ENCODE peak calls at places on chromosome 5, in six cellular contexts. H is HCT116, I is GM23338, U is MM.1S, Y is hepatocyte, P is PC-3. T is an unnamed sample. For H3K27me3, the result is how much of the 10 kb centered on the place peaks cover.

GRCh38 chr5:113263545-113263944 is 171.2 kb downstream of the TSSK1B start:
- DNase-seq in H (no peak), I (no peak), U (no peak), Y (no peak), P (no peak), T (no peak)

GRCh38 chr5:1851290-1851934 is 31.3 kb downstream of the IRX4 start:
- DNase-seq in H (no peak), I (peak), U (no peak), Y (no peak), P (no peak), T (peak)

GRCh38 chr5:149238540-149238939 is 33.1 kb upstream of the AFAP1L1 start:
- DNase-seq in H (no peak), I (no peak), U (no peak), Y (no peak), P (no peak), T (no peak)

GRCh38 chr5:106940986-106941385 is 729.8 kb downstream of the EFNA5 start:
- DNase-seq in H (no peak), I (no peak), U (no peak), Y (peak), P (peak), T (no peak)

GRCh38 chr5:149450199-149450598 is 71.1 kb upstream of the IL17B start:
- DNase-seq in H (no peak), I (no peak), U (no peak), Y (no peak), P (no peak), T (no peak)

GRCh38 chr5:134103397-134103796 is 11.1 kb upstream of the TCF7 start:
- DNase-seq in H (no peak), I (no peak), U (no peak), Y (no peak), P (no peak), T (no peak)

GRCh38 chr5:66469684-66470083 is 126.5 kb upstream of the MAST4 start:
- DNase-seq in H (peak), I (peak), U (no peak), Y (no peak), P (no peak), T (no peak)

GRCh38 chr5:172901012-172901780 is 58.0 kb upstream of the RPL26L1 start:
- DNase-seq in H (no peak), I (no peak), U (no peak), Y (peak), P (no peak), T (no peak)

GRCh38 chr5:5421149-5421960 is 1.1 kb upstream of the ICE1 start:
- DNase-seq in H (no peak), I (peak), U (peak), Y (peak), P (no peak), T (no peak)

GRCh38 chr5:68087866-68088265 is 127.7 kb upstream of the PIK3R1 start:
- DNase-seq in H (no peak), I (no peak), U (no peak), Y (no peak), P (no peak), T (no peak)

GRCh38 chr5:146049704-146050026 is 55.7 kb downstream of the PLAC8L1 start:
- DNase-seq in H (no peak), I (no peak), U (no peak), Y (no peak), P (no peak), T (no peak)

GRCh38 chr5:1648806-1649205 is 125.0 kb upstream of the LPCAT1 start:
- DNase-seq in H (no peak), I (no peak), U (no peak), Y (no peak), P (no peak), T (no peak)

GRCh38 chr5:91166040-91166807 is 216.9 kb downstream of the ARRDC3 start:
- DNase-seq in H (no peak), I (no peak), U (no peak), Y (no peak), P (peak), T (no peak)

GRCh38 chr5:87410941-87411340 is 1.8 kb downstream of the CCNH start:
- DNase-seq in H (no peak), I (no peak), U (no peak), Y (no peak), P (peak), T (no peak)

GRCh38 chr5:114393159-114393558 is 31.3 kb downstream of the KCNN2 start:
- DNase-seq in H (no peak), I (no peak), U (no peak), Y (no peak), P (no peak), T (no peak)

GRCh38 chr5:150073086-150073625 is 13.2 kb downstream of the CSF1R start:
- DNase-seq in H (no peak), I (no peak), U (no peak), Y (no peak), P (no peak), T (no peak)

GRCh38 chr5:132220476-132220875 is 7.2 kb downstream of the P4HA2 start:
- DNase-seq in H (no peak), I (no peak), U (no peak), Y (no peak), P (no peak), T (no peak)

GRCh38 chr5:111756701-111757581 is at the start of gene NREP:
- DNase-seq in H (peak), I (peak), U (peak), Y (peak), P (peak), T (peak)

GRCh38 chr5:33981408-33982171 is 2.9 kb downstream of the SLC45A2 start:
- DNase-seq in H (no peak), I (peak), U (no peak), Y (no peak), P (peak), T (no peak)

GRCh38 chr5:150140830-150141229 is 14.8 kb downstream of the PDGFRB start:
- DNase-seq in H (no peak), I (no peak), U (no peak), Y (peak), P (no peak), T (no peak)

GRCh38 chr5:73826761-73827450 is 200.9 kb downstream of the ARHGEF28 start:
- DNase-seq in H (no peak), I (peak), U (no peak), Y (peak), P (no peak), T (no peak)

GRCh38 chr5:1799110-1799601 is 481 bp downstream of the MRPL36 start:
- DNase-seq in H (no peak), I (peak), U (peak), Y (peak), P (no peak), T (peak)

GRCh38 chr5:55232985-55233928 is at the start of gene CCNO:
- DNase-seq in H (peak), I (peak), U (peak), Y (peak), P (peak), T (peak)

GRCh38 chr5:150529147-150529546 is 21.2 kb downstream of the NDST1 start:
- DNase-seq in H (no peak), I (no peak), U (no peak), Y (no peak), P (no peak), T (no peak)

DNA sequence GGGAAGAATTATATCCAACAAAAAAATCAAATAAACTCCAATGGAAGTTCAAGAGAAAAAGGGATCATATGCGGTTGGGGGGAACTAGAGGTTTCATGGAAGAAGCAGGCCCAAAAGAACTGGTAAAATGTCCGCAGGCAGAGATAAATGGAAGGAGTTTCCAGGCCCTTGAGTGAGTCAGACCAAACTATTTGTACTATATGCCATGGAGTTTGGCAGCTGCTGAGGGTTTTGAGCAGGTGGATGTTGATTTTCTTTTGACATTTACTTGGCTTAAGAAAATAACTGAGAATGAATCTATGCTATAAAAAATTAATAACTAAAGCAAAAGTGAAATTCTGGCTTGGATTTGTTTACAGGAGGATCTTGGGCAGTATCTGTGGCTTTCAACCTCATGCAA is 33.7 kb downstream of the MINAR2 start:
- DNase-seq in H (no peak), I (no peak), U (no peak), Y (no peak), P (no peak), T (no peak)
- H3K27me3 ChIP-seq in H (under half), I (under half), U (under half), Y (under half), P (under half), T (under half)

GRCh38 chr5:170348069-170348702 is 41.0 kb downstream of the KCNMB1 start:
- DNase-seq in H (no peak), I (no peak), U (no peak), Y (no peak), P (no peak), T (peak)
- TF ChIP-seq CTCF in H (no peak), I (peak), U (no peak), Y (peak), P (no peak), T (peak)

DNA sequence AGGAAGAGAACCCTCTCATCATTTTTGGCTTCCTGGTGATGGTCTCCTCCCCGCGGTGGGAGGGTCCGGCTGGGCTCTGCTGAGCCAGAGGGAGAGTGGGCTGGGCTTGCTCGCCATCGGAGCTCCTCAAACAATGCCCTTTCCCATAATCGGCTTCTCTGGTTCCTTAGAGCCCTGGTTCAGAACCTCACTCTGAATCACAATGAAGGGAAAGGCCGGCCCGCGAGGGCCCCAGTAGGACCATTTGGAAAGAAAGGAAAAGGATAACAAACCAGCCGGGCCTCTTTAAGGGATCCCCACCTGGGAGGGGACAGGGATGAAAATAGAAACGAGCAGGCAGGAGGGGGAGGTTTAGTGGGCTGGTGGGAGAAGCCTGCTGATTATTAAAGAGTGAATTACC is 9.8 kb upstream of the SMIM32 start:
- DNase-seq in H (no peak), I (peak), U (no peak), Y (no peak), P (no peak), T (peak)
- TF ChIP-seq EZH2phosphoT487 in H (no peak), I (no peak), U (no peak), Y (no peak), P (no peak), T (no peak)

DNA sequence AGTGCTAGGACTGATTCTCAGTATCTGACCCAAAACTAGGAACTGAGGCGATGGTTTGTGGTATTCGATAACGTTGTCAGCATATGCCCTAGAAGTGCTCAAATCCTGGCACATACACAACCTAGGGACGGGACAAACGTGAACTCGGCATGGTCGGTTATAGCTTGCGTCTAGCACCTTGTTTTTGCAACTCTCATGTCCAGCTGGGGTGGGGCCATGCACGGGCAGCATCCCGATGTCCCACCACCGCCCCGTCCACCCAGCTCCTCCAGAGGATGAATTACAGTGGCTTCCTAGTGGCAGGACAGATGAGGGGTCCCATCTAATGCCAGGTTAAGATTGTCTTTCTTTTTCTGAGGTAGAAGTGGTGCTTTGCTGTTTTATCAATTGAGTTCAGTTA is 31.6 kb downstream of the PROP1 start:
- DNase-seq in H (no peak), I (no peak), U (no peak), Y (no peak), P (no peak), T (no peak)
- H3K27me3 ChIP-seq in H (under half), I (under half), U (under half), Y (under half), P (under half), T (under half)

DNA sequence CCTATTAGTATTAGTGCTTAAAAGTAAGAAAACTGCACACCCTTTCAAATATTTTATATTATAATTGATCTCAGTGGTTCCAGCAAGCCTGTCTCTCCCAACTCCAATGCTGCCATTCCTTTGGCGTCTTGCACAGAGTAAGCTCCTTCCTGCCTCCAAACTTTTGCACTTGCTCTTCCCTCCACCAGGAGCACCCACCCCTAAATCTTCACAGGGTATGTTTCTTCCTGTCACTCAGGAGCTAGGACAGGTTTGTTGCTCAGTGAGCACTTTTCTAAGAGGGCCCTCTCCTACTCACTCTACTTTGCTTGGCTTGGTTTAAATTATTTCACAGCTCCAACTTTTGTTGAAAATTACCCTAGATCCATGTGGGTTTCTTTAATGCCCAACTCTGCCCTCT is 189.1 kb upstream of the ADRA1B start:
- DNase-seq in H (no peak), I (peak), U (no peak), Y (no peak), P (no peak), T (no peak)
- TF ChIP-seq CTCF in H (peak), I (peak), U (no peak), Y (no peak), P (peak), T (peak)

DNA sequence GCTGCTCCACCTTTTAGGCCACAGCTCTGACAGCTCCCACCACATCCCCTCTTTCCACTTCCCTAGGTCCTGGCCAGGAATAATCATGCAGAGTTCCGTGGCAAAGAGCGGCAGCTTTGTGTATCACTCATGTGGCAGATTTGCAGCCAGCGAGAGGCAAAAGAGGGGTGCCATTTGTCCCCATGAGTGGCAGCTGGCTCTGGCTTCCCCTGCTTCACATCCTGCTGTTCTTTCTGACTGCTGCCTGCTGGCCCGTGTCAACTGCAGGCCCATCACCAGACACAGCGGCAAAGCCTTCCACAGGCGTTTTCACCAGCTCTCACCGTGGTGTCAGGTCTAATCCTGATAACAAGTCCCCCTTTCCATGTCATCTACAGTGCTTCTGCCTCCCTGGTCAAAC is 430.6 kb upstream of the DAP start:
- DNase-seq in H (no peak), I (no peak), U (no peak), Y (no peak), P (no peak), T (no peak)
- TF ChIP-seq EZH2phosphoT487 in H (no peak), I (no peak), U (no peak), Y (no peak), P (no peak), T (no peak)

DNA sequence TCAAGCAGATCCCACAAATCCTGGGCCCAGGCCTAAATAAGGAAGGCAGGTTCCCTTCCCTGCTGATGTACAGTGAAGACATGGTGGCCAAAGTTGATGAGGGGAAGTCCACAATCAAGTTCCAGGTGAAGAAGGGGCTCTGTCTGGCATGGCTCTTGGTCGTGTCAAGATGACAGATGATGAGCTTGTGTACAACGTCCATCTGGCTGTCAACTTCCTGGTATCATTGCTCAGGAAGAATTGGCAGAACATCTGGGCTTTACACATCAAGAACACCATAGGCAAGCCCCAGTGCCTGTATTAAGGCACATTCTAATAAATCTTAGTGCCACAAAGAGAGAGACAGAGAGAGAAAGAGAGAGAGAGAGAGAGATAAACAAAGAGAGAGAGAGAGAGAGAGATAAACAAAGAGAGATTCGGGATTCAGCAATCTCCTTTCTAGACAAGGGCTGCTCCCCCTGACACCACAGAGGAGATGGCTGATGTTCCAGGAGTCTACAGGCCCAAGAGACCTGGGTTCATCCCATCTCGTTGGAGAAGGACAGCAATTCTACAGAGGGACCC is 45.5 kb upstream of the HSPA9 start:
- DNase-seq in H (no peak), I (no peak), U (no peak), Y (no peak), P (no peak), T (no peak)
- H3K27me3 ChIP-seq in H (under half), I (under half), U (under half), Y (under half), P (under half), T (under half)

GRCh38 chr5:71836084-71836483 is 117.0 kb downstream of the CARTPT start:
- DNase-seq in H (no peak), I (no peak), U (no peak), Y (no peak), P (peak), T (no peak)
- TF ChIP-seq CTCF in H (peak), I (peak), U (no peak), Y (no peak), P (peak), T (peak)

DNA sequence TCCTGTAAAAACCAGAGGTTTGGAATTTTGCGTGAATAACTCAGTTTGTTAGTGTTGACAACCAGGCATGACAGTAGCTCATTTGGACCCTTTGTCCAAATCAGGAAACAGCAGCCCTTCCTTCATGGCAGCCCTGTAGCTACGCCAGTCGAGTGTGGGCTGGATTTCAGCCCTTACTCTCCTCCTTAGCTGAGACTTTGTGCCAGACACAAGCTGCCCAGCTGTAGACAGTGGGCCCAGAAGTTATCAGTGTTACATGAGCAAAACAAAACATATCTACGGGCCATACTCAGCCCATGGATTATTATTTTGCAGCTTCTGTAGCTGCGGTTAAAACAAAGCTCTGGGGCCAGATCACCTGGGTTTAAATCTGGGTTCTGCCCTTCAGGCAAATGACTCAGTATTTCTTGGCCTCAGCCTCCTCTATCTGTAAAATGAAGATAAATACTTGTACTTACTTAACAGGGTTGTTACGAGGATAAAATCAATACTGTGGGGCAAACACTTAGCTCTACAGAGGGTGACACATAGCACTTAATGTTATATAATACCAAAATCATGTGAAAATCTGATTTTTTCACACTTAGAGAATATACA is 76.9 kb downstream of the GHR start:
- DNase-seq in H (no peak), I (no peak), U (no peak), Y (no peak), P (peak), T (no peak)
- TF ChIP-seq EZH2phosphoT487 in H (no peak), I (no peak), U (no peak), Y (no peak), P (no peak), T (no peak)